ENCODE peak calls at places on chromosomes 13 and 19, in four cellular contexts. One of them, this sample, is unnamed.
A peak's percentile ranks its signal among the peaks of the same experiment; 100 is the strongest.

GRCh38 chr13:22455036-22455435 is 725.7 kb upstream of the SGCG start:
- DNase-seq in right atrium auricular region: no peak
- DNase-seq in CD8-positive, alpha-beta T cell: no peak
- DNase-seq in tibial artery: no peak
- DNase-seq in this sample: no peak

GRCh38 chr13:113860579-113861432 is 3.1 kb downstream of the GAS6 start:
- DNase-seq in right atrium auricular region: peak; percentile 53
- DNase-seq in CD8-positive, alpha-beta T cell: no peak
- DNase-seq in tibial artery: no peak
- DNase-seq in this sample: peak; percentile 21

GRCh38 chr19:55750715-55751114 is 8.2 kb upstream of the RFPL4A start:
- DNase-seq in right atrium auricular region: no peak
- DNase-seq in CD8-positive, alpha-beta T cell: no peak
- DNase-seq in tibial artery: no peak
- DNase-seq in this sample: no peak

GRCh38 chr13:21846605-21847004 is 175.7 kb downstream of the FGF9 start:
- DNase-seq in right atrium auricular region: no peak
- DNase-seq in CD8-positive, alpha-beta T cell: no peak
- DNase-seq in tibial artery: no peak
- DNase-seq in this sample: no peak

GRCh38 chr19:58456111-58456510 is 4.7 kb downstream of the ZNF324B start:
- DNase-seq in right atrium auricular region: no peak
- DNase-seq in CD8-positive, alpha-beta T cell: no peak
- DNase-seq in tibial artery: no peak
- DNase-seq in this sample: no peak

GRCh38 chr13:107860284-107860683 is 355.1 kb downstream of the LIG4 start:
- DNase-seq in right atrium auricular region: no peak
- DNase-seq in CD8-positive, alpha-beta T cell: no peak
- DNase-seq in tibial artery: no peak
- DNase-seq in this sample: no peak

GRCh38 chr19:4376991-4377781 is 23.2 kb downstream of the SH3GL1 start:
- DNase-seq in right atrium auricular region: no peak
- DNase-seq in CD8-positive, alpha-beta T cell: no peak
- DNase-seq in tibial artery: no peak
- DNase-seq in this sample: peak; percentile 30

GRCh38 chr19:41064974-41065569 is 23.2 kb upstream of the CYP2A13 start:
- DNase-seq in right atrium auricular region: no peak
- DNase-seq in CD8-positive, alpha-beta T cell: no peak
- DNase-seq in tibial artery: no peak
- DNase-seq in this sample: no peak

GRCh38 chr13:28452755-28453154 is 42.2 kb downstream of the FLT1 start:
- DNase-seq in right atrium auricular region: no peak
- DNase-seq in CD8-positive, alpha-beta T cell: no peak
- DNase-seq in tibial artery: no peak
- DNase-seq in this sample: no peak

GRCh38 chr19:12796146-12797071 is 5.1 kb downstream of the JUNB start:
- DNase-seq in right atrium auricular region: peak; percentile 87
- DNase-seq in CD8-positive, alpha-beta T cell: peak; percentile 71
- DNase-seq in tibial artery: no peak
- DNase-seq in this sample: peak; percentile 56

GRCh38 chr19:16449330-16449961 is 22.3 kb downstream of the EPS15L1 start:
- DNase-seq in right atrium auricular region: no peak
- DNase-seq in CD8-positive, alpha-beta T cell: no peak
- DNase-seq in tibial artery: no peak
- DNase-seq in this sample: no peak

GRCh38 chr19:41377977-41378707 is 1.8 kb downstream of the TMEM91 start:
- DNase-seq in right atrium auricular region: no peak
- DNase-seq in CD8-positive, alpha-beta T cell: no peak
- DNase-seq in tibial artery: no peak
- DNase-seq in this sample: no peak

GRCh38 chr13:75399168-75399878 is 82.6 kb downstream of the TBC1D4 start:
- DNase-seq in right atrium auricular region: no peak
- DNase-seq in CD8-positive, alpha-beta T cell: no peak
- DNase-seq in tibial artery: no peak
- DNase-seq in this sample: no peak

GRCh38 chr13:106415427-106415826 is 120.0 kb downstream of the EFNB2 start:
- DNase-seq in right atrium auricular region: no peak
- DNase-seq in CD8-positive, alpha-beta T cell: no peak
- DNase-seq in tibial artery: no peak
- DNase-seq in this sample: no peak

GRCh38 chr19:47377801-47378200 is 28.7 kb downstream of the DHX34 start:
- DNase-seq in right atrium auricular region: no peak
- DNase-seq in CD8-positive, alpha-beta T cell: no peak
- DNase-seq in tibial artery: no peak
- DNase-seq in this sample: no peak

GRCh38 chr19:3054265-3054971 is 7.9 kb downstream of the TLE5 start:
- DNase-seq in right atrium auricular region: no peak
- DNase-seq in CD8-positive, alpha-beta T cell: no peak
- DNase-seq in tibial artery: no peak
- DNase-seq in this sample: no peak

GRCh38 chr19:29074579-29074978 is 138.4 kb downstream of the UQCRFS1 start:
- DNase-seq in right atrium auricular region: no peak
- DNase-seq in CD8-positive, alpha-beta T cell: no peak
- DNase-seq in tibial artery: no peak
- DNase-seq in this sample: no peak

GRCh38 chr19:12779162-12779993 is 4.0 kb upstream of the HOOK2 start:
- DNase-seq in right atrium auricular region: peak; percentile 80
- DNase-seq in CD8-positive, alpha-beta T cell: no peak
- DNase-seq in tibial artery: no peak
- DNase-seq in this sample: no peak

GRCh38 chr19:49335071-49335783 is at the start of gene CD37:
- DNase-seq in right atrium auricular region: no peak
- DNase-seq in CD8-positive, alpha-beta T cell: peak; percentile 55
- DNase-seq in tibial artery: no peak
- DNase-seq in this sample: no peak

GRCh38 chr19:16795731-16796130 is 33.5 kb upstream of the SIN3B start:
- DNase-seq in right atrium auricular region: no peak
- DNase-seq in CD8-positive, alpha-beta T cell: no peak
- DNase-seq in tibial artery: no peak
- DNase-seq in this sample: no peak

GRCh38 chr19:44795398-44795987 is 13.4 kb upstream of the BCAM start:
- DNase-seq in right atrium auricular region: no peak
- DNase-seq in CD8-positive, alpha-beta T cell: no peak
- DNase-seq in tibial artery: no peak
- DNase-seq in this sample: no peak

GRCh38 chr19:58009666-58010301 is 7.2 kb upstream of the ZNF606 start:
- DNase-seq in right atrium auricular region: peak; percentile 77
- DNase-seq in CD8-positive, alpha-beta T cell: peak; percentile 41
- DNase-seq in tibial artery: peak; percentile 67
- DNase-seq in this sample: peak; percentile 61

GRCh38 chr19:41621654-41622053 is 5.2 kb downstream of the CEACAM4 start:
- DNase-seq in right atrium auricular region: no peak
- DNase-seq in CD8-positive, alpha-beta T cell: no peak
- DNase-seq in tibial artery: no peak
- DNase-seq in this sample: no peak

GRCh38 chr13:91576590-91576989 is 178.2 kb downstream of the GPC5 start:
- DNase-seq in right atrium auricular region: no peak
- DNase-seq in CD8-positive, alpha-beta T cell: no peak
- DNase-seq in tibial artery: no peak
- DNase-seq in this sample: no peak

GRCh38 chr19:41328818-41329220 is 18.8 kb downstream of the CCDC97 start:
- DNase-seq in right atrium auricular region: no peak
- DNase-seq in CD8-positive, alpha-beta T cell: no peak
- DNase-seq in tibial artery: peak; percentile 37
- DNase-seq in this sample: no peak

GRCh38 chr19:40223135-40223822 is 3.2 kb downstream of the CCNP start:
- DNase-seq in right atrium auricular region: no peak
- DNase-seq in CD8-positive, alpha-beta T cell: no peak
- DNase-seq in tibial artery: no peak
- DNase-seq in this sample: no peak

GRCh38 chr19:55688422-55689218 is 13.6 kb downstream of the EPN1 start:
- DNase-seq in right atrium auricular region: no peak
- DNase-seq in CD8-positive, alpha-beta T cell: no peak
- DNase-seq in tibial artery: no peak
- DNase-seq in this sample: no peak

GRCh38 chr19:10624585-10624984 is 768 bp upstream of the SLC44A2 start:
- DNase-seq in right atrium auricular region: no peak
- DNase-seq in CD8-positive, alpha-beta T cell: peak; percentile 6
- DNase-seq in tibial artery: no peak
- DNase-seq in this sample: no peak

GRCh38 chr13:98301721-98302120 is 124.7 kb upstream of the RNF113B start:
- DNase-seq in right atrium auricular region: no peak
- DNase-seq in CD8-positive, alpha-beta T cell: no peak
- DNase-seq in tibial artery: no peak
- DNase-seq in this sample: no peak

GRCh38 chr13:98299243-98299953 is 122.3 kb upstream of the RNF113B start:
- DNase-seq in right atrium auricular region: no peak
- DNase-seq in CD8-positive, alpha-beta T cell: no peak
- DNase-seq in tibial artery: no peak
- DNase-seq in this sample: no peak

GRCh38 chr13:98298599-98298998 is 121.5 kb upstream of the RNF113B start:
- DNase-seq in right atrium auricular region: no peak
- DNase-seq in CD8-positive, alpha-beta T cell: no peak
- DNase-seq in tibial artery: no peak
- DNase-seq in this sample: peak; percentile 28

GRCh38 chr13:98299954-98300350 is 122.9 kb upstream of the RNF113B start:
- DNase-seq in right atrium auricular region: no peak
- DNase-seq in CD8-positive, alpha-beta T cell: no peak
- DNase-seq in tibial artery: no peak
- DNase-seq in this sample: no peak

GRCh38 chr13:98300956-98301641 is 124.0 kb upstream of the RNF113B start:
- DNase-seq in right atrium auricular region: no peak
- DNase-seq in CD8-positive, alpha-beta T cell: no peak
- DNase-seq in tibial artery: no peak
- DNase-seq in this sample: peak; percentile 9
- H3K27ac ChIP-seq in right atrium auricular region: no peak overlapping the region
- H3K27ac ChIP-seq in CD8-positive, alpha-beta T cell: no peak overlapping the region
- H3K27ac ChIP-seq in tibial artery: no peak overlapping the region
- H3K27ac ChIP-seq in this sample: no peak overlapping the region

GRCh38 chr19:43752287-43752875 is 2.4 kb downstream of the SMG9 start:
- DNase-seq in right atrium auricular region: no peak
- DNase-seq in CD8-positive, alpha-beta T cell: no peak
- DNase-seq in tibial artery: no peak
- DNase-seq in this sample: no peak

GRCh38 chr19:43754562-43755255 is at the start of gene SMG9:
- DNase-seq in right atrium auricular region: peak; percentile 97
- DNase-seq in CD8-positive, alpha-beta T cell: peak; percentile 99
- DNase-seq in tibial artery: peak; percentile 97
- DNase-seq in this sample: peak; percentile 93

GRCh38 chr19:43754312-43754561 is 525 bp downstream of the SMG9 start:
- DNase-seq in right atrium auricular region: no peak
- DNase-seq in CD8-positive, alpha-beta T cell: no peak
- DNase-seq in tibial artery: no peak
- DNase-seq in this sample: peak; percentile 46

GRCh38 chr19:43751466-43752220 is 3.1 kb downstream of the SMG9 start:
- DNase-seq in right atrium auricular region: no peak
- DNase-seq in CD8-positive, alpha-beta T cell: no peak
- DNase-seq in tibial artery: no peak
- DNase-seq in this sample: no peak

GRCh38 chr19:43755256-43755801 is 567 bp upstream of the SMG9 start:
- DNase-seq in right atrium auricular region: peak; percentile 79
- DNase-seq in CD8-positive, alpha-beta T cell: peak; percentile 72
- DNase-seq in tibial artery: peak; percentile 66
- DNase-seq in this sample: peak; percentile 41
- TF ChIP-seq CTCF in right atrium auricular region: no peak
- TF ChIP-seq CTCF in CD8-positive, alpha-beta T cell: no peak
- TF ChIP-seq CTCF in tibial artery: no peak
- TF ChIP-seq CTCF in this sample: no peak

GRCh38 chr13:46663216-46663615 is 110.2 kb downstream of the LRCH1 start:
- DNase-seq in right atrium auricular region: no peak
- DNase-seq in CD8-positive, alpha-beta T cell: no peak
- DNase-seq in tibial artery: no peak
- DNase-seq in this sample: no peak

GRCh38 chr13:46663644-46664043 is 110.7 kb downstream of the LRCH1 start:
- DNase-seq in right atrium auricular region: no peak
- DNase-seq in CD8-positive, alpha-beta T cell: no peak
- DNase-seq in tibial artery: no peak
- DNase-seq in this sample: no peak

GRCh38 chr13:46660859-46661258 is 107.9 kb downstream of the LRCH1 start:
- DNase-seq in right atrium auricular region: no peak
- DNase-seq in CD8-positive, alpha-beta T cell: no peak
- DNase-seq in tibial artery: no peak
- DNase-seq in this sample: no peak

GRCh38 chr13:46664195-46664594 is 111.2 kb downstream of the LRCH1 start:
- DNase-seq in right atrium auricular region: no peak
- DNase-seq in CD8-positive, alpha-beta T cell: no peak
- DNase-seq in tibial artery: no peak
- DNase-seq in this sample: no peak

DNA sequence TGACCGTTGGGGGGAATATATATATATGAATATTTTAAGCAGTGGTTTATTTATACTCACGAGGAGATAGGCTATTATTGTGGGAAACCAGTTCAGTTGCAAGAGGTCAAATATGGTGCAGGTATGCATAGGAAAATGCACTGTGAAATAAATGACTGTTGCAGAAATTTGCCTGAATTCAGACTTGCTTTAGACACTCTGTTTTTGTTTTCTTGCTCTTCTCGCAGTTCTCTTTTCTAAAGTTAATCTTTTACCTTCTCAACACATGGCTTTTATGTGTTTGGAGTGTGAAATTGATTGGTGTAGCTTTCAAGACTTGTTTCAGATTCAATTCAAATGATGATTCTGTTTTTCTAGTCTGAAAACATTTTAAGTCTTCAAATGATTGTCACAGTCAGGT is 109.7 kb downstream of the LRCH1 start:
- DNase-seq in right atrium auricular region: no peak
- DNase-seq in CD8-positive, alpha-beta T cell: no peak
- DNase-seq in tibial artery: no peak
- DNase-seq in this sample: no peak
- H3K4me1 ChIP-seq in right atrium auricular region: peaks cover 32% of the 10 kb centered on the region
- H3K4me1 ChIP-seq in CD8-positive, alpha-beta T cell: peaks cover 22% of the 10 kb centered on the region
- H3K4me1 ChIP-seq in tibial artery: peaks cover 26% of the 10 kb centered on the region
- H3K4me1 ChIP-seq in this sample: peaks cover 3% of the 10 kb centered on the region

DNA sequence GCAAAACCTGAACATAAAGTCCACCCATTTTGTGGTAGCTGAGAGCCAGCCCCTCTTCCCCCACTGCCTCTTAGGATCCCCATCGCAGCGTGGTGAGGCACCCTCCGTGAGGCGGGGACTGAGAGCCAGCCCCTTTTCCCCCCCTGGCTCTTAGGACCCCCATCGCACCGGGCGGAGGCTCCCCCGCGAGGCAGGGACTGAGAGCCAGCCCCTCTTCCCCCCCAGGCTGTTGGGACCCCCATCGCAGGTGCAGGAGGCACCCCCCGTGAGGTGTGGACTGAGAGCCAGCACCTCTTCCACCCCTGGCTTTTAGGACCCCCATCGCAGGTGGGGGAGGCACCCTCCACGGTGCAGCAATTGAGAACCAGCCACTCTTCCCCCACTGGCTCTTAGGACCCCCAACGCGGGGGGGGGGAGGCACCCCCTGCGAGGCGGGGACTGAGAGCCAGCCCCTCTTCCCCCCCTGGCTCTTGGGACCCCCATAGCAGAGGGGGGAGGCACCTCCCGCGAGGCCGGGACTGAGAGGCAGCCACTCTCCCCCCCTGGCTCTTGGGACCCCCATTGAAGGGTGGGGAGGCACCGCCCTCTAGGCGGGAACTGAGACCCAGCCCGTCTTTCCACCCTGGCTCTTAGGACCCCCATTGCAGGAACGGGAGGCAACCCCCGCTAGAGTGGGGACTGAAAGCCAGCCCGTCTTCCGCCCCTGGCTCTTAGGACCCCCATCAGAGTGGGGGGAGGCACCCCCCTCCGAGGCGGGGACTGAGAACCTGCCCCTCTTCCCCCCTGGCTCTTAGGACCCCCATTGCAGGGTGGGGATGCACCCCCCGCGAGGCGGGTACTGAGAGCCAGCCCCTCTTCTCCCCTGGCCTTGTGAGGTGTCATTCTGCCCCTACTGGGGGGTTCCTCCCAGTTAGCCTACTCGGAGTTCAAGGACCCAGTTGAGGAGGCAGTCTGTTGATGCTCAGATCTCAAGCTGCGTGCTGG is 366.4 kb upstream of the SPRY2 start:
- DNase-seq in right atrium auricular region: no peak
- DNase-seq in CD8-positive, alpha-beta T cell: no peak
- DNase-seq in tibial artery: no peak
- DNase-seq in this sample: no peak
- H3K27ac ChIP-seq in right atrium auricular region: no peak overlapping the region
- H3K27ac ChIP-seq in CD8-positive, alpha-beta T cell: no peak overlapping the region
- H3K27ac ChIP-seq in tibial artery: no peak overlapping the region
- H3K27ac ChIP-seq in this sample: no peak overlapping the region

This sample was measured in foreskin keratinocyte.